ENCODE peak calls at places on chromosome 22, in four cellular contexts. A, P, V and I are unnamed samples.

GRCh38 chr22:38296372-38296771 is 20.9 kb downstream of the CSNK1E start:
- DNase-seq in A (no peak), V (no peak), P (no peak), I (no peak)

GRCh38 chr22:23264610-23265388 is 84.5 kb downstream of the BCR start:
- DNase-seq in V (no peak), P (no peak), A (peak), I (no peak)

GRCh38 chr22:49913446-49913845 is 4.8 kb downstream of the ALG12 start:
- DNase-seq in A (no peak), V (no peak), P (no peak), I (no peak)

GRCh38 chr22:20418211-20418788 is 19.3 kb downstream of the SCARF2 start:
- DNase-seq in V (peak), P (peak), A (peak), I (peak)

GRCh38 chr22:19115628-19116027 is 6.6 kb downstream of the DGCR2 start:
- DNase-seq in A (no peak), P (no peak), V (no peak), I (peak)

GRCh38 chr22:44360686-44361381 is 48.1 kb upstream of the SHISAL1 start:
- DNase-seq in A (no peak), P (no peak), V (no peak), I (no peak)

GRCh38 chr22:28548411-28548810 is 131.2 kb downstream of the TTC28 start:
- DNase-seq in P (no peak), V (no peak), A (no peak), I (no peak)

GRCh38 chr22:44145544-44145943 is 35.2 kb upstream of the PARVG start:
- DNase-seq in P (no peak), A (no peak), V (no peak), I (no peak)

GRCh38 chr22:46338636-46339035 is 3.1 kb downstream of the TRMU start:
- DNase-seq in A (no peak), V (no peak), P (no peak), I (no peak)

GRCh38 chr22:50517495-50518260 is 7.7 kb downstream of the SCO2 start:
- DNase-seq in A (no peak), V (no peak), P (no peak), I (no peak)

GRCh38 chr22:38202437-38203089 is 769 bp downstream of the MAFF start:
- DNase-seq in V (no peak), A (no peak), P (peak), I (peak)

GRCh38 chr22:46057762-46058420 is 80.9 kb upstream of the WNT7B start:
- DNase-seq in A (no peak), P (no peak), V (no peak), I (peak)

GRCh38 chr22:19120829-19121630 is 1.2 kb downstream of the DGCR2 start:
- DNase-seq in P (peak), A (peak), V (peak), I (no peak)

GRCh38 chr22:27919943-27920755 is 1.1 kb upstream of the PITPNB start:
- DNase-seq in V (no peak), A (no peak), P (peak), I (no peak)

GRCh38 chr22:46638601-46639431 is 18.6 kb downstream of the GRAMD4 start:
- DNase-seq in V (no peak), A (no peak), P (peak), I (no peak)

GRCh38 chr22:21026783-21027692 is 5.3 kb downstream of the SLC7A4 start:
- DNase-seq in V (no peak), P (peak), A (no peak), I (no peak)

GRCh38 chr22:48434868-48435250 is 1392.8 kb downstream of the BRD1 start:
- DNase-seq in A (no peak), V (no peak), P (no peak), I (no peak)

GRCh38 chr22:27504360-27504759 is 297.2 kb downstream of the MN1 start:
- DNase-seq in P (no peak), V (no peak), A (no peak), I (no peak)

GRCh38 chr22:19355413-19356157 is 64.1 kb upstream of the CLTCL1 start:
- DNase-seq in V (no peak), A (no peak), P (no peak), I (no peak)

GRCh38 chr22:20392983-20393704 is 807 bp upstream of the ZNF74 start:
- DNase-seq in V (no peak), A (no peak), P (no peak), I (no peak)

GRCh38 chr22:45450931-45451651 is 37.6 kb downstream of the RIBC2 start:
- DNase-seq in A (no peak), V (no peak), P (no peak), I (no peak)

GRCh38 chr22:27879923-27880322 is 39.1 kb downstream of the PITPNB start:
- DNase-seq in V (peak), P (peak), A (peak), I (peak)

GRCh38 chr22:27886843-27887151 is 32.3 kb downstream of the PITPNB start:
- DNase-seq in P (no peak), A (no peak), V (no peak), I (no peak)

GRCh38 chr22:27669798-27670599 is 131.6 kb downstream of the MN1 start:
- DNase-seq in V (no peak), A (peak), P (no peak), I (no peak)

GRCh38 chr22:49267996-49268395 is 559.7 kb downstream of the BRD1 start:
- DNase-seq in V (no peak), A (no peak), P (no peak), I (no peak)

GRCh38 chr22:48908547-48908946 is 919.1 kb downstream of the BRD1 start:
- DNase-seq in A (no peak), P (no peak), V (no peak), I (no peak)

GRCh38 chr22:47567126-47567730 is 804.8 kb downstream of the TBC1D22A start:
- DNase-seq in P (no peak), V (no peak), A (no peak), I (no peak)

GRCh38 chr22:45204751-45205623 is 35.7 kb downstream of the KIAA0930 start:
- DNase-seq in V (no peak), A (no peak), P (no peak), I (no peak)

GRCh38 chr22:17368727-17369552 is at the start of gene CECR2:
- DNase-seq in V (peak), P (peak), A (peak), I (peak)

GRCh38 chr22:21568207-21569075 is 927 bp downstream of the UBE2L3 start:
- DNase-seq in A (peak), P (peak), V (no peak), I (peak)

DNA sequence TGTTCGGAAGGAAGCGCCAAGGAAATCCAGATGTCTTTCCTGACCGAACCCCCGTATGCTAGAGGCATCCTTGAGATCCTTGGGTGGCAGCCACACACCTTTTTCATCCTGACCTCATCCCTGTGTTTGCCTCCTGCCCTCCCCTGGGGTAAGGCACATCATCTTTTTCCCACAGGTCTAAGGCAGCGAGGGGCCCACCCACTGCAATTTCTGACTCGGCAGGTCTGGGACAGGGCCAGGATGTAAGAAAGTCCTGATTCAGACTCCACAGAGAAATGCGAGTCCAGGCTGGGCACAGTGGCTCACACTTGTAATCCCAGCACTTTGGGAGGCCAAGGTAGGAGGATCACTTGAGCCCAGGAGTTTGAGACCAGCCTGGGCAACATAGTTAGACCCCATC is 10.5 kb downstream of the ZMAT5 start:
- DNase-seq in A (no peak), V (no peak), P (no peak), I (no peak)
- H2AFZ ChIP-seq in A (no peak), V (no peak), P (no peak), I (no peak)

DNA sequence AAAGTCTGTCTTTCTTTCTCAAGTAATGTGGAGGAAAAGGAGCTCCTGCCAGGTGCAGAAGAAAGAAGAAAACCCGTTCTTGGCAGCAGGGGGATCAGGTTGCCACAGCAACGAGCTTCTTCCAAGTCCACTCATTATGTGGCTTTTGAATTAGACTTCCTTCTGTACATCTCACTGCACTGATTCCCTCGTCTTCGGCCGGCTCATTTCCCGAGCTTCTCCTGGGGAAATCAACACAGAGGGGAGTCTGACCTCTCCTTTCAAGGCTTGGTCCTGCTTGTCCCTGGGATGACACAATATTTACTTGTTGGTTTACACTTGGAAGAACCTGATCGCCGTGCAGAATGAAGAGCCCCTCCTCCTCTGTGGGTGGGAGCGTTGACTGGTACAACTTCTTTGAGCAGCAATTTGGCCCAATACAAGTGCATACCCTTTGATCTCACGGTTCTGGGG is 35.3 kb downstream of the MCHR1 start:
- DNase-seq in P (no peak), A (no peak), V (no peak), I (no peak)
- H3K9ac ChIP-seq in P (no peak), A (no peak), V (no peak), I (no peak)

DNA sequence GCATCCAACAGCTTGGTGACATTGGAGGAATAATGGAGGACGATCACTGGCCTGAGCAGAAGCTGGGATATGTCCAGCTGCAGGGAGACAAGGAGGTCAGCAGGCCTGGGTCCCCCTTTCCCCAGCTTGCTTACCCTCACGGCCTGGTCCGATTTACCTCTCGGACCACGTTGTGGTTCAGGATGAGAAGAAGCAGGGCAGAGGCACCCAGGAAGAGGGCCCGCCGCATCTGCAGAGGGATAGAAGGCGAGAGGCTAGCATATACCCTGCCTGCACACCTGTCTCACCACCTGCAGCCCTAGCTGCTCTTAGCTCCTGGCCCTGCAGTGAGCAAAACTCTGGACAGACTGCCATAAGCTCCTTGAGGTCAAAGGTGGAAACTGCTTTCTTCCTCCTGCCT is 1.3 kb downstream of the RNF215 start:
- DNase-seq in A (no peak), P (no peak), V (no peak), I (no peak)
- H2AFZ ChIP-seq in A (no peak), P (no peak), V (no peak), I (no peak)

DNA sequence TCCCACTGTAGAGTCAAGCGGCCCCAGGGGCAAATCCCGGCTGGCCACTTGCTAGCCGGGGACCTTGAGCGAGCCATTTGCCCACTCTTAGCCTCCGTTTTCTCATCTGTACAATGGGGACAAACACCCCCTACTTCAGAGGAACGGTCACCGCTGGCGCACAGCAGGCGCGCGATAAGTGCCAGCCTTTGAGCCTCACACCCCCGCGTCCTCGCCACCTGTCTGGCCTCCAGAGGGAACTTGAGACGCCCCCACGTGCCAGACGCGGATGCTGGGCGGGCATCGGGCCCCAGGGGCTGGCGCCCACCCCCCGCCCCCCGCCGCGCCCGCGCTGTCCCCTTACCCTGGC is 72.7 kb upstream of the TCF20 start:
- DNase-seq in V (no peak), P (no peak), A (no peak), I (no peak)
- H3K9ac ChIP-seq in V (peak), P (no peak), A (no peak), I (no peak)

GRCh38 chr22:36258750-36259619 is 6.1 kb downstream of the APOL1 start:
- DNase-seq in A (peak), V (no peak), P (no peak), I (no peak)

GRCh38 chr22:36256474-36256873 is 3.5 kb downstream of the APOL1 start:
- DNase-seq in V (no peak), P (no peak), A (no peak), I (no peak)

GRCh38 chr22:36257308-36257707 is 4.4 kb downstream of the APOL1 start:
- DNase-seq in P (no peak), A (no peak), V (no peak), I (no peak)

GRCh38 chr22:36253523-36254490 is 874 bp downstream of the APOL1 start:
- DNase-seq in P (no peak), V (no peak), A (no peak), I (no peak)

GRCh38 chr22:36257948-36258674 is 5.2 kb downstream of the APOL1 start:
- DNase-seq in A (no peak), V (no peak), P (no peak), I (no peak)
- H2AFZ ChIP-seq in A (peak), V (no peak), P (no peak), I (no peak)

DNA sequence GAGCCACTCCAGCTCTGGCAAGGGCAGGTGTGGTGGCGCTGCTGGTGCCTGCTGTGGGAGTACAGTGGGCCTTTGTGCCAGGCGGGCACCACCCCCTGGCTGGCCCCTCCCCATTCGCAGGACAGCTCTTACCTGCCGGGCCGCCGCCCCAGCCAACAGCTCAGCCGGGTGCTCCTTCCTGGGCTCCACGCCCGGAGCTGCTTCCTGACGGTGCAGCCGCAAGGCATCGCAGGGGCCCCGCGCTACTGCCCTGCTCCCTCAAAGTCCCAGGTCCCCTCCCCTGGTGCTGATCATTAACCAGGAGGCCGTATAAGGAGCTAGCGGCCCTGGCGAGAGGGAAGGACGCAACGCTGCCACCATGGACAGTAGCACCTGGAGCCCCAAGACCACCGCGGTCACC is at the start of gene SLC5A1:
- DNase-seq in A (no peak), V (no peak), P (no peak), I (no peak)
- H3K9ac ChIP-seq in A (no peak), V (no peak), P (no peak), I (no peak)

GRCh38 chr22:42412744-42413220 is 19.4 kb downstream of the NFAM1 start:
- DNase-seq in P (no peak), V (no peak), A (peak), I (no peak)
- H2AFZ ChIP-seq in P (no peak), V (no peak), A (peak), I (no peak)

DNA sequence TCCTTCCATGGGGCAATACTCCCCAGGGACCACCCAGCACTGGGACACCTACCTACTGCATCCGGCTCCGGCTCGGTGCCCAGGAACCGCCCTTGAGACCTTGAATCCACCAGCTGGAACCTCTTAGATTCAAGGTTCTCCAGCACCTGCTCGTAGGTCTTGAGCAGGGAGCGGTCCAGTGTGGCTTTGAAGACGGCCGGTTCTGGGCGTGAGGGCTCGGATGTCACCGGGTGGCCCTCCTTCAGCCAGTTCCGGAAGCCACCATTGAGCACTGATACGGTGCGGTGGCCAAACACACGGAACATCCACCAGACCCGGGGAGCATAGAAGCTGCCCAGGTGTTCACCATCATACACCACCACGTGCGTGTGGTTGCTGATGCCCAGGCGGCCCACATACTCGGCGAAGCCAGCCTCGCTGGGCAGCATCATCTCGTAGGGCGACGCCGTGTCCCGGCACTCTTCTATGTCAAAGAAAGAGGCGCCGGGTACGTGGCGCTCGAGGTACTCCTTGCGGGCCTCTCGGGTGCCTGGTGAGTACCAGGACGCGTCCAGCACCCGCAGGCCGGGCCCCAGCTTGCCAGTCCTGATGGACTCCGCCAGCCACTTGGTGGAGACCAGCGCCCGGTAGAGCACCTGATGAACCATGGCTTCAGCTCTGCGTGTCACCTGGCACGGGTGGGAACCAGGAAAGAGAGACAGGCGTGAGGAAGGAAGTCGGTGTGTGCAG is 997 bp downstream of the TST start:
- DNase-seq in P (no peak), V (no peak), A (no peak), I (no peak)
- H3K9ac ChIP-seq in P (peak), V (peak), A (peak), I (no peak)

GRCh38 chr22:26360169-26360885 is 68.7 kb upstream of the ASPHD2 start:
- DNase-seq in V (peak), A (peak), P (peak), I (peak)
- H2AFZ ChIP-seq in V (peak), A (peak), P (peak), I (peak)

DNA sequence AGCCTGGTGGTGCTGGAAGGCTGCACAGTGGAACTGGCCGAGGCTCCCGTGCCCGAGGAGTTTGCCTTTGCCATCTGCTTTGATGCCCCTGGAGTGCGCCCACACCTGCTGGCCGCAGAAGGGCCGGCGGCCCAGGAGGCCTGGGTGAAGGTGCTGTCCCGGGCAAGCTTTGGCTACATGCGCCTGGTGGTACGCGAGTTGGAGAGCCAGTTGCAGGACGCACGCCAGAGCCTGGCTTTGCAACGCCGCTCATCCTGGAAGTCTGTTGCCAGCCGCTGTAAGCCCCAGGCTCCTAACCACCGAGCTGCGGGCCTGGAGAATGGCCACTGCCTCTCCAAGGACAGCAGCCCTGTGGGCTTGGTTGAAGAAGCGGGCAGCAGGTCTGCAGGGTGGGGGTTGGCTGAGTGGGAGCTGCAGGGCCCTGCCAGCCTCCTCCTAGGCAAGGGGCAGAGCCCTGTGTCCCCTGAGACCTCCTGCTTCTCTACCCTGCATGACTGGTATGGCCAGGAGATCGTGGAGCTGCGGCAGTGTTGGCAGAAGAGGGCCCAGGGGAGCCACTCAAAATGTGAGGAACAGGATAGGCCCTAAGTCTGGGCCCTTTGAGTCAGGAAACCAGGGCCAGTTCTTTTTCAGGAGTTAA is 1.9 kb upstream of the SMDT1 start:
- DNase-seq in A (no peak), P (no peak), V (no peak), I (no peak)
- H3K9ac ChIP-seq in A (no peak), P (no peak), V (no peak), I (no peak)